ENCODE peak calls at places on chromosome 4, in five cellular contexts. E is MM.1S, T is fibroblast of the aortic adventitia, M is astrocyte, O is Peyer's patch. Q is an unnamed sample.

GRCh38 chr4:78870056-78870455 is 69.2 kb downstream of the PAQR3 start:
- DNase-seq in E (no peak), T (no peak), M (no peak), O (no peak), Q (no peak)

GRCh38 chr4:14742054-14742453 is 260.2 kb upstream of the CPEB2 start:
- DNase-seq in E (no peak), T (no peak), M (no peak), O (no peak), Q (no peak)

GRCh38 chr4:78939667-78940008 is 400 bp upstream of the PAQR3 start:
- DNase-seq in E (no peak), T (no peak), M (no peak), O (no peak), Q (no peak)

GRCh38 chr4:5247735-5248134 is 196.5 kb downstream of the STK32B start:
- DNase-seq in E (no peak), T (no peak), M (no peak), O (no peak), Q (no peak)

GRCh38 chr4:109962401-109962800 is 49.7 kb downstream of the EGF start:
- DNase-seq in E (no peak), T (no peak), M (no peak), O (no peak), Q (no peak)

GRCh38 chr4:40255722-40256281 is 59.0 kb downstream of the RHOH start:
- DNase-seq in E (no peak), T (peak), M (peak), O (no peak), Q (no peak)

GRCh38 chr4:152258804-152259708 is 276.8 kb downstream of the FBXW7 start:
- DNase-seq in E (no peak), T (peak), M (peak), O (no peak), Q (no peak)

GRCh38 chr4:38152305-38152704 is 192.1 kb downstream of the PTTG2 start:
- DNase-seq in E (no peak), T (no peak), M (no peak), O (no peak), Q (no peak)

GRCh38 chr4:115228851-115229250 is 115.4 kb upstream of the NDST4 start:
- DNase-seq in E (no peak), T (no peak), M (no peak), O (no peak), Q (no peak)

GRCh38 chr4:155338196-155338595 is 38.6 kb downstream of the MAP9 start:
- DNase-seq in E (no peak), T (no peak), M (no peak), O (no peak), Q (no peak)

GRCh38 chr4:164799410-164799809 is 45.5 kb downstream of the SMIM31 start:
- DNase-seq in E (no peak), T (no peak), M (no peak), O (no peak), Q (no peak)

GRCh38 chr4:113012776-113013175 is 36.7 kb upstream of the ANK2 start:
- DNase-seq in E (no peak), T (no peak), M (no peak), O (no peak), Q (no peak)

GRCh38 chr4:15320116-15320515 is 107.7 kb upstream of the C1QTNF7 start:
- DNase-seq in E (no peak), T (no peak), M (no peak), O (no peak), Q (no peak)

GRCh38 chr4:20831746-20832145 is 131.5 kb downstream of the PACRGL start:
- DNase-seq in E (no peak), T (no peak), M (peak), O (no peak), Q (no peak)

GRCh38 chr4:96459105-96459504 is 619.2 kb downstream of the PDHA2 start:
- DNase-seq in E (no peak), T (no peak), M (no peak), O (no peak), Q (no peak)

DNA sequence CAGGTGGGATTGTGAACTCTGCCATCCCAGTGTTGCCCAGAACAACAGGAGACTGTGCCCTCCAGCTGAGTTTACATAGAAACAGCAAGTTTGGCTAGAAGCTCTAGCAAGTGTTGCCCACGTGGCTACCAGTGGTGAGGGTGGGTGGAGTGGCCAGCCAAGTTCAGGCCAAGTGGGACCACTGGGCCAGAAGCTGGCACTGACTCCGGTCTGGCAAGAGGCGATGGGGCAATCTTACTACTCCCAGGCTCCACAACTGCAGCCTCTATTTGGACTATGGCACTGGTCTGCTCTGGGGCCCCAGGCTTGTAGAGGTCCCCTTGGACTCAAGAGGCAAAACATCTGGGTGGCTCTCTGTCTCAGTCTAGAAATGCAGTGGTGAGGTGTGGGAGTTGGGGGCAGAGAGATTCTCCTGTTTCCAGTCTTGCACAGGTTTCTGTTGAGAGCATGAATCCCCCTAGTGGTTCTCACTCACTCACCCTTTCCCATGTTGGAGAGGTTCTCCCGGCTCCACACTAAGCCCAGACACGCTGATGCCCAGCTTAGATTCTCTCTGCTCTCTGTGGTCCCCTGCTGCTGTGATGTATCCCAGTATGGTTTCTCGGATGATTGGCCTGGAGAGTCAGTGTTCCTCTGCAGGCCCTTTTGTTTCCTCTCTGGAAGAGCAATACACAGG is 615.3 kb downstream of the PDHA2 start:
- DNase-seq in E (no peak), T (no peak), M (no peak), O (no peak), Q (no peak)
- TF ChIP-seq CTCF in E (no peak), T (no peak), M (no peak), O (no peak), Q (no peak)

GRCh38 chr4:102430511-102430910 is 70.6 kb upstream of the NFKB1 start:
- DNase-seq in E (peak), T (peak), M (peak), O (no peak), Q (no peak)
- H3K4me3 ChIP-seq in E (peak), T (peak), M (peak), O (peak), Q (peak)

DNA sequence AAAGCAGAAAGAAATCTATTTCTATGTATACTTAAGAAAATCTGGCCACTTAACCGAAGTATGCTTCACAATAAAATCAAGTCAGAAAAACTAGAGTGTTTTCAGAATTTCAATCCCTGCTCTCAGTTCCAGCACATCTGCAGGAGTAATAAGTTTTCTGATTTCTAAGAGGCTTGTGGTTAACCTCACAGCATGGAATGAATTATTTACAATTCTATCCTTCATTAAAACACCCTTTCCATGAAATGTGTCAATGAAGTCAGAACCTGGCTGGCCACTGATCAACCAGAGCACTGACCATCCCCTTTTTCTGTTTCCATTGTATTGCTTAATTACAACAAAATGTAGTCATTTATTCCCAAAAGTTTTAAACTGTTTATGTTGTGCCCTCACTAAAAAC is 781.4 kb upstream of the INTU start:
- DNase-seq in E (no peak), T (peak), M (peak), O (no peak), Q (no peak)
- TF ChIP-seq CTCF in E (no peak), T (no peak), M (no peak), O (no peak), Q (no peak)

GRCh38 chr4:3205995-3206394 is 43.0 kb upstream of the MSANTD1 start:
- DNase-seq in E (no peak), T (no peak), M (no peak), O (no peak), Q (no peak)

GRCh38 chr4:3202836-3203820 is 45.8 kb upstream of the MSANTD1 start:
- DNase-seq in E (no peak), T (peak), M (no peak), O (no peak), Q (peak)

GRCh38 chr4:3201718-3202702 is 46.9 kb upstream of the MSANTD1 start:
- DNase-seq in E (no peak), T (peak), M (peak), O (peak), Q (peak)

GRCh38 chr4:3206439-3207100 is 42.4 kb upstream of the MSANTD1 start:
- DNase-seq in E (no peak), T (no peak), M (no peak), O (no peak), Q (no peak)

DNA sequence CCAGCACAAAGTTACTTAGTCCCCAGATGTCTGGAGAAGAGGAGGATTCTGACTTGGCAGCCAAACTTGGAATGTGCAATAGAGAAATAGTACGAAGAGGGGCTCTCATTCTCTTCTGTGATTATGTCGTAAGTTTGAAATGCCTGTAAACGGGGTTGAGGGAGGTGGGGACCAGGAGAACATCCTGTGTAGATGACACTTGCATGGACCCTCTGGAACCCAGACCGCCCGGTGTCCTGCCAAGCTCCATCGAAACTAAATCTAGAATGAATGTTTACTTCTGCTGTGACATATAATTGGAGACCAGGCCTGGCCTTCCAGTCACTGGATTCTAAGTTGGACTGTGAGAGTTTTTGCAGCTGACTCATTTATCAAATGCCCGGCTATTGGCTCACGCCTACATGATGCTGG is 44.9 kb upstream of the MSANTD1 start:
- DNase-seq in E (no peak), T (peak), M (peak), O (no peak), Q (no peak)
- H3K4me3 ChIP-seq in E (no peak), T (no peak), M (no peak), O (no peak), Q (no peak)

GRCh38 chr4:118954246-118954645 is 65.6 kb downstream of the SYNPO2 start:
- DNase-seq in E (no peak), T (peak), M (peak), O (no peak), Q (no peak)
- TF ChIP-seq CTCF in E (no peak), T (peak), M (peak), O (no peak), Q (peak)

DNA sequence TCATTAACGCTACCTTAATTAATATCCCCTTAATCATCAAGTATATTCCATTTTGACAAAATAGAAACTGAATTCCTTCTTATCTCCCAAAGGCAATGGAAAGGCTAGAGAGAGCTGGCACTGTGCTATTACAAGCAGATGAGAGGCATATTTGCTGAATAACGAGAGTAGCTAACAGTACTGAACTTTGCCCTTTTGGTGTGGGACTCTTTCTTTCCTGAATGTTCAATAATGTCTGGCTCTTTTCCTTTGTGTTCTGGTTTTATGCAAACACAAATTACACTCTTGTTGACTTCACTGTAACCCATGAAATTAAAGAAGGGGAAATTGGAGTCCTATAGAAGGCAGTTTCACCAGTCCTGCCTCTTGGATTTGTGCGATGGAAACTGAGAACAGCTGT is 63.5 kb downstream of the SHROOM3 start:
- DNase-seq in E (no peak), T (peak), M (no peak), O (no peak), Q (no peak)
- H3K4me3 ChIP-seq in E (no peak), T (no peak), M (no peak), O (no peak), Q (no peak)

GRCh38 chr4:175054980-175055379 is 136.8 kb downstream of the ADAM29 start:
- DNase-seq in E (no peak), T (no peak), M (no peak), O (no peak), Q (peak)
- TF ChIP-seq CTCF in E (no peak), T (no peak), M (no peak), O (no peak), Q (peak)

Q was measured in GM12865.